ENCODE peak calls at places on chromosomes 2 and 18, in five cellular contexts. X is transverse colon, J is lung, B is upper lobe of left lung, D is cardiac muscle cell. C is an unnamed sample.

GRCh38 chr18:21452381-21452780 is 148.1 kb downstream of the ESCO1 start:
- DNase-seq in J (no peak), X (no peak), D (no peak), B (no peak), C (no peak)

GRCh38 chr2:239366740-239367139 is 34.1 kb downstream of the HDAC4 start:
- DNase-seq in X (no peak), J (no peak), D (no peak), B (no peak), C (no peak)

GRCh38 chr2:11681722-11682589 is 12.0 kb upstream of the NTSR2 start:
- DNase-seq in B (peak; percentile 49), D (peak; percentile 17), J (no peak), X (peak; percentile 36), C (peak; percentile 36)

GRCh38 chr2:219109468-219109867 is 48.7 kb upstream of the IHH start:
- DNase-seq in J (peak; percentile 61), D (no peak), B (peak; percentile 85), X (peak; percentile 80), C (peak; percentile 4)

GRCh38 chr2:108404784-108405397 is 27.1 kb downstream of the SULT1C4 start:
- DNase-seq in B (no peak), D (no peak), J (no peak), X (no peak), C (no peak)

GRCh38 chr2:112881217-112882000 is 29.6 kb upstream of the IL37 start:
- DNase-seq in B (peak; percentile 71), X (no peak), J (no peak), D (peak; percentile 92), C (no peak)

GRCh38 chr2:95552911-95553310 is 38.9 kb upstream of the TRIM43 start:
- DNase-seq in B (no peak), J (no peak), D (peak; percentile 27), X (no peak), C (no peak)

GRCh38 chr2:200092235-200092634 is 136.9 kb downstream of the MAIP1 start:
- DNase-seq in J (no peak), B (no peak), X (no peak), D (no peak), C (no peak)

GRCh38 chr2:184053326-184053725 is 545.0 kb upstream of the ZNF804A start:
- DNase-seq in X (peak; percentile 38), D (no peak), B (no peak), J (no peak), C (no peak)

GRCh38 chr2:206856474-206856873 is 82.8 kb upstream of the CPO start:
- DNase-seq in D (peak; percentile 15), B (no peak), J (no peak), X (no peak), C (no peak)

GRCh38 chr18:43661570-43661969 is 384.3 kb upstream of the SYT4 start:
- DNase-seq in B (no peak), J (no peak), X (no peak), D (peak; percentile 68), C (no peak)

GRCh38 chr2:158753561-158754302 is 41.4 kb upstream of the DAPL1 start:
- DNase-seq in X (peak; percentile 23), B (no peak), D (peak; percentile 79), J (peak; percentile 42), C (no peak)

GRCh38 chr2:234770081-234770506 is 181.7 kb upstream of the SH3BP4 start:
- DNase-seq in B (no peak), X (no peak), D (peak; percentile 83), J (peak; percentile 39), C (no peak)

GRCh38 chr2:200319587-200320337 is 13.3 kb downstream of the SPATS2L start:
- DNase-seq in B (no peak), X (no peak), J (no peak), D (peak; percentile 75), C (no peak)

GRCh38 chr2:121273116-121273515 is 11.9 kb downstream of the TFCP2L1 start:
- DNase-seq in D (no peak), X (peak; percentile 23), B (no peak), J (no peak), C (no peak)

GRCh38 chr2:80026040-80026729 is 278.4 kb downstream of the LRRTM1 start:
- DNase-seq in D (no peak), X (no peak), J (no peak), B (no peak), C (no peak)

GRCh38 chr2:203826704-203827103 is 40.9 kb upstream of the CTLA4 start:
- DNase-seq in X (no peak), J (no peak), B (no peak), D (no peak), C (no peak)

GRCh38 chr18:64539852-64540251 is 391.0 kb upstream of the LINC00305 start:
- DNase-seq in J (no peak), B (no peak), D (no peak), X (no peak), C (no peak)

DNA sequence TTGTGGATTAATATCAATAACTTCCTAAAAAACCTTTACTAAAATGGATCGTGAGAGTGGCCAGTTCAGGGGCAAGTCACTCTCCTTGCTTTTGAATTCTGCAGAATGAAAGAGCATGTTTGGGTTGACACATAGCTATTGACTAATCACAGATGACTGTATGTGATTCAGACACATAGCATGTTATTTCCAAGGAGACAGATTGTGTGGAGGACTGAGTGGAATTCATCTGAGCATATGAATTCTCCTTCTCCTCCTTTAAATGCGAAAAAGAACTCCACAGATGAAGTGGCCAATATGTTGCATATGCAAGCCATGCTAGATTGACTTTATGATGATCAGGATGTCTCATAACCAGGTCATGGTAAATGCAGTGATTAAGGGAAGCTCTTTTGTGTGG is 249.4 kb upstream of the FAM98A start:
- DNase-seq in B (no peak), J (no peak), D (no peak), X (no peak), C (no peak)
- H3K27ac ChIP-seq in B (no peak overlapping the region), J (no peak overlapping the region), D (no peak overlapping the region), X (no peak overlapping the region), C (no peak overlapping the region)

GRCh38 chr2:74441690-74442482 is at the start of gene RTKN:
- DNase-seq in X (peak; percentile 84), J (peak; percentile 68), B (peak; percentile 79), D (peak; percentile 41), C (no peak)
- H3K4me3 ChIP-seq in X (peak within 1 kb of the TSS; percentile 49), J (peak within 1 kb of the TSS; percentile 42), B (peak within 1 kb of the TSS; percentile 64), D (peak within 1 kb of the TSS; percentile 41), C (peak within 1 kb of the TSS; percentile 37)

GRCh38 chr18:54558609-54559585 is 32.1 kb upstream of the DYNAP start:
- DNase-seq in D (peak; percentile 40), X (no peak), J (no peak), B (no peak), C (no peak)
- TF ChIP-seq CTCF in D (peak; percentile 76), X (peak; percentile 58), J (no peak), B (peak; percentile 56), C (peak; percentile 55)

DNA sequence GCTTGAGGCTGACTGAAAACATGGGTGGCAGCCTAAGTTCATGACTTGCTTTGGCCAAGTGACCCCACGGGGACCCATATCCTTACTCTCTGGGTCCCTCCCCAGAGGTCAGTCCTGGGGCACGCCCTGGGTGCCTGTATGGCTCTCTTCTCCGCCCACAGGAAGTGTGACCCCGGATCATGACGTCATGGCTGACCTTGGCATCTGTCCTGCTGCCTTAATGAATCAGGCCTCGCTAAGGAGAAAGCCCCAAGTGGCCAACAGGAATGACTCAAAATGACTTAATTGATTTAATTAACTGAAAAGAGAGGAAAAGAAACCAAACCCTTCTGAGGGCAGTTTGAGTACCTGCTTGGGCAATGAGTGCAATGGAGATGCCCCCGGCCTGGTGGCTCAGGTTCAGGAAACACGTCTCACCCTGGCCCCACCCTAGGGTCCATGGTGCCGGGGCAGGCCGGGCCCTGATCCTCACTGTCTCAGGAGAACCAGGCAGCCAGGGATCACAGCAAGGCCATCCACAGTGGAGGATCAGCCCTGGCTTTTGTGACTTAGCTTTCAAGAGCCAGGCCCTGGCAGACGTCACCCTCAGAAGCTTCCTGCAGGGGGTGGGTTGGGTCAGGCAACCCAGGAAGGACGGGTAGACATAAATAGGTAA is 112.0 kb downstream of the CYP26B1 start:
- DNase-seq in X (no peak), B (no peak), D (peak; percentile 43), J (peak; percentile 22), C (no peak)
- H3K27ac ChIP-seq in X (no peak overlapping the region), B (no peak overlapping the region), D (no peak overlapping the region), J (no peak overlapping the region), C (no peak overlapping the region)

GRCh38 chr18:63236417-63236816 is 83.2 kb downstream of the BCL2 start:
- DNase-seq in X (no peak), D (no peak), B (peak; percentile 68), J (peak; percentile 35), C (no peak)
- H3K4me3 ChIP-seq in X (no peak overlapping the region), D (no peak overlapping the region), B (no peak overlapping the region), J (no peak overlapping the region), C (no peak overlapping the region)

GRCh38 chr2:74532222-74532621 is 2.5 kb downstream of the HTRA2 start:
- DNase-seq in X (no peak), J (no peak), B (no peak), D (peak; percentile 68), C (no peak)
- TF ChIP-seq CTCF in X (peak; percentile 35), J (peak; percentile 6), B (peak; percentile 26), D (peak; percentile 31), C (peak; percentile 55)

GRCh38 chr2:23586691-23587090 is 201.7 kb downstream of the KLHL29 start:
- DNase-seq in J (no peak), B (no peak), X (no peak), D (no peak), C (no peak)

GRCh38 chr2:23589220-23589647 is 204.3 kb downstream of the KLHL29 start:
- DNase-seq in B (no peak), J (no peak), X (no peak), D (no peak), C (no peak)

GRCh38 chr2:23588788-23589187 is 203.8 kb downstream of the KLHL29 start:
- DNase-seq in B (no peak), J (no peak), D (no peak), X (no peak), C (no peak)

GRCh38 chr2:23588106-23588505 is 203.1 kb downstream of the KLHL29 start:
- DNase-seq in D (no peak), B (no peak), X (no peak), J (no peak), C (no peak)

DNA sequence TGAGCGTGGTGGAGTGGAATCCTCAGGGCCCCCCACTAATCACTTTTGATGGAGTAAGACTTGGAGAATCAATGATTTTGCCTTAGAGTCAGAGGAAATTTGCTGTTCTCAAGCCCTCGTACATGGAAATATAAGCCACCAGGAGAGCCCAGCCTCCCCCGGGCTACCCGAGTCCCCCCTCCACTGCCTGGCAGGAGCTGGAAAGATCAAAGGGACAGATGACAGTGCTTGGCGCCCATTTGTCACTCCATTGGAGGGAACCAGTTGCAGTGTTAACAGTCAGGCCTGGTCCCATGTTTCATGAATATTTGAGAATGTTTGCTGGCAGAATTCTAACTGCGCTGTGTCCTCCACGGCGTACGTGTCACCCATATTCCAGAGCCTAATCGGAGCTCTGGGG is 202.4 kb downstream of the KLHL29 start:
- DNase-seq in D (no peak), B (no peak), J (no peak), X (no peak), C (no peak)
- H3K27ac ChIP-seq in D (no peak overlapping the region), B (no peak overlapping the region), J (no peak overlapping the region), X (no peak overlapping the region), C (no peak overlapping the region)

GRCh38 chr18:23179416-23179815 is 44.1 kb downstream of the CABLES1 start:
- DNase-seq in X (no peak), D (no peak), B (no peak), J (no peak), C (no peak)
- H3K4me3 ChIP-seq in X (no peak overlapping the region), D (no peak overlapping the region), B (no peak overlapping the region), J (no peak overlapping the region), C (no peak overlapping the region)

C was measured in CD8-positive, alpha-beta T cell.